ENCODE peak calls at places on chromosomes 11 and 22, in four cellular contexts. E is SK-N-SH, O is GM12878, Y is K562. N is an unnamed sample.
A peak's percentile ranks its signal among the peaks of the same experiment; 100 is the strongest.

GRCh38 chr11:9755561-9755960 is 91.7 kb downstream of the SWAP70 start:
- DNase-seq in E (no peak), O (no peak), Y (no peak), N (no peak)

GRCh38 chr11:31810779-31811647 is at the start of gene PAX6:
- DNase-seq in E (peak; percentile 60), O (peak; percentile 5), Y (peak; percentile 87), N (peak; percentile 75)

GRCh38 chr11:85682330-85683305 is 3.4 kb downstream of the CCDC89 start:
- DNase-seq in E (peak; percentile 81), O (no peak), Y (peak; percentile 15), N (no peak)

GRCh38 chr11:114036156-114036811 is 23.2 kb upstream of the ZBTB16 start:
- DNase-seq in E (peak; percentile 90), O (no peak), Y (peak; percentile 77), N (peak; percentile 90)

GRCh38 chr11:63862923-63863322 is 24.0 kb downstream of the MARK2 start:
- DNase-seq in E (no peak), O (no peak), Y (no peak), N (no peak)

GRCh38 chr22:33076368-33076767 is 18.2 kb upstream of the SYN3 start:
- DNase-seq in E (no peak), O (no peak), Y (no peak), N (no peak)

GRCh38 chr11:128334311-128335044 is 252.9 kb downstream of the ETS1 start:
- DNase-seq in E (no peak), O (no peak), Y (no peak), N (no peak)

GRCh38 chr11:57249384-57250319 is 12.6 kb upstream of the APLNR start:
- DNase-seq in E (no peak), O (no peak), Y (peak; percentile 78), N (peak; percentile 74)

GRCh38 chr11:14380125-14380936 is 21.3 kb upstream of the RRAS2 start:
- DNase-seq in E (no peak), O (no peak), Y (no peak), N (no peak)

GRCh38 chr11:74493816-74494630 is 499 bp upstream of the LIPT2 start:
- DNase-seq in E (no peak), O (peak; percentile 2), Y (no peak), N (no peak)
- TF ChIP-seq USF1 in E (no peak), O (no peak), Y (no peak), N (no peak)

GRCh38 chr11:118658372-118659313 is 20.8 kb downstream of the TREH start:
- DNase-seq in E (no peak), O (no peak), Y (peak; percentile 22), N (no peak)
- TF ChIP-seq CTCF in E (peak; percentile 36), O (no peak), Y (peak; percentile 12), N (no peak)

GRCh38 chr11:130582176-130582575 is 133.7 kb downstream of the ADAMTS15 start:
- DNase-seq in E (no peak), O (no peak), Y (no peak), N (no peak)

GRCh38 chr11:130578738-130579368 is 130.4 kb downstream of the ADAMTS15 start:
- DNase-seq in E (no peak), O (no peak), Y (no peak), N (no peak)

GRCh38 chr11:130581631-130582030 is 133.2 kb downstream of the ADAMTS15 start:
- DNase-seq in E (no peak), O (no peak), Y (no peak), N (no peak)

GRCh38 chr11:130582994-130583393 is 134.5 kb downstream of the ADAMTS15 start:
- DNase-seq in E (no peak), O (no peak), Y (no peak), N (no peak)

DNA sequence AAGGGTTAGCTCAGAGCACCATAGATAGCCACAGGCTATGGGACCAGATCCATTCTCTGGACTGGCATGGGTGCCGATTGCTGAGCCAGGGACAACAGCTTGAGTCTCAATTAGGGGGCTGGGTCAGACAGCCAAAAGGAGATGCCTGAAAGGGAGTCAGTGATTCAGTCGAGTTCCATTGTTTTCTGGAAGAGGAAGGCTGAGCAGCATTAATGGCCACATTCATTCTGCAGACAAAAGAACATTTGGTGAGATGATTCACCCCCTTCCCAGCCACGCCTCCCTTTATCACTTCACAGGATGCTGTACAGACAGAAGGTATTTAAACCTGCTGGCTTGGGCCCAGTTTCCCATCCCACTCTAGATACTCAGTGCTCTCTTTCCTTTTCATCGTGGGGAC is 131.9 kb downstream of the ADAMTS15 start:
- DNase-seq in E (no peak), O (no peak), Y (no peak), N (no peak)
- TF ChIP-seq USF1 in E (no peak), O (no peak), Y (no peak), N (no peak)

DNA sequence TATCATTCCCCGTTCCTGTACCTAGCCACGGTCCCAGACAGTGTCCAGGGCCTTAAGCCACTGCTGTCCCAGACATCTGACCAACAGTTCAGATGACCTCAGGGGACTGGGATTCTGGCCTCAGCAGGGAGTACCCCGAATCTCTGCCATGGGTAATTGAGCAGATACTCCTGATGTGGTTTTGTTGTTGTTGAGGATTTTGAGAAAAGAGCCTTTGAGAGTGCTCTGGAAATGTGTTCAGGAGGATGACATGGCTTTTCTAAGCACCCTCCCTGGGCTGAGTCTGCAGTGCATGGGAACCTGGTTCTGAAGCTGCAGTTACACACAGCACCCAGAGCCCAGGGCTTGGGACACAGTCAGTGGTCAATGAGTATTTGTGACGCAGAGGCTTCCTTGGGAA is 30.4 kb downstream of the ADAMTS15 start:
- DNase-seq in E (peak; percentile 9), O (no peak), Y (no peak), N (no peak)
- TF ChIP-seq CTCF in E (no peak), O (no peak), Y (no peak), N (no peak)

DNA sequence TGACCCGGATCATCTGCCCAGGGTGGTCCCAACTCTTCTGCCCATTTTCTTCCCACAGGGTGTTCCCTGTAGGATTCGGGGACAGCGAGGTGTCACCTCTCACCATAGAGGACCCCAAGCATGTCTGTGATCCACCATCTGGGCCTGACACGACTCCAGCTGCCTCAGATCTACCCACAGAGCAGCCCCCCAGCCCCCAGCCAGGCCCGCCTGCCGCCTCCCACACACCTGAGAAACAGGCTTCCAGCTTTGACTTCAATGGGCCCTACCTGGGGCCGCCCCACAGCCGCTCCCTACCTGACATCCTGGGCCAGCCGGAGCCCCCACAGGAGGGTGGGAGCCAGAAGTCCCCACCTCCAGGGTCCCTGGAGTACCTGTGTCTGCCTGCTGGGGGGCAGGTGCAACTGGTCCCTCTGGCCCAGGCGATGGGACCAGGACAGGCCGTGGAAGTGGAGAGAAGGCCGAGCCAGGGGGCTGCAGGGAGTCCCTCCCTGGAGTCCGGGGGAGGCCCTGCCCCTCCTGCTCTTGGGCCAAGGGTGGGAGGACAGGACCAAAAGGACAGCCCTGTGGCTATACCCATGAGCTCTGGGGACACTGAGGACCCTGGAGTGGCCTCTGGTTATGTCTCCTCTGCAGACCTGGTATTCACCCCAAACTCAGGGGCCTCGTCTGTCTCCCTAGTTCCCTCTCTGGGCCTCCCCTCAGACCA is 24.0 kb downstream of the CSF2RB start:
- DNase-seq in E (no peak), O (no peak), Y (no peak), N (no peak)
- TF ChIP-seq USF1 in E (no peak), O (no peak), Y (no peak), N (no peak)

DNA sequence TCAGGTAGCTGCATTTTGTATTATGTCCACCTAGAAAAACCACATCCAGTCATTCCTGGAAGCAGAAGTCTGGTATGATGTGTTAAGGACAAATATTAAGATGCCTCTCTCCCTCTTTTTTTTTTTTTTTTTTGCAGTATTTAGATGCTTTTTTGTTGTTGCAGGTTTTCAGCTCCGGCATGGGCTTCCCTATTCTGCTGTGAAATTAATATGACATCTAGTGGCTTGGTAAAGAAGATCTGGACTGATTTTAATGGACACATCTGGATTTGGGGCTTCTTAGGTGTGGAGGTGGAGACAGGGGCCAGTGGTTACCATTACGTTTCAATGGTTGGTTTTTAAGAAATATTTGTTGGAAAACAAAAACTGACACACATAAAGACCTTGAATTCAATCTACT is 47.5 kb upstream of the RASSF10 start:
- DNase-seq in E (peak; percentile 22), O (no peak), Y (no peak), N (no peak)
- TF ChIP-seq CTCF in E (peak; percentile 23), O (no peak), Y (no peak), N (no peak)